ENCODE peak calls at places on chromosomes 5 and 9, in four cellular contexts. Q is H1, L is HEK293T, G is HepG2. M is an unnamed sample.

GRCh38 chr9:14846871-14847311 is 63.3 kb downstream of the FREM1 start:
- DNase-seq in L (peak), G (peak), Q (peak), M (peak)

GRCh38 chr5:173583384-173583783 is 33.1 kb downstream of the BOD1 start:
- DNase-seq in G (no peak), L (no peak), Q (no peak), M (no peak)

GRCh38 chr5:35832757-35833156 is 23.9 kb upstream of the IL7R start:
- DNase-seq in Q (no peak), G (no peak), L (no peak), M (no peak)

GRCh38 chr5:149822310-149822709 is 92.2 kb downstream of the PPARGC1B start:
- DNase-seq in G (no peak), L (no peak), Q (no peak), M (no peak)

GRCh38 chr9:130837002-130837511 is 2.0 kb downstream of the ABL1 start:
- DNase-seq in L (no peak), Q (no peak), G (peak), M (no peak)

GRCh38 chr5:41120600-41120999 is 49.5 kb upstream of the MROH2B start:
- DNase-seq in Q (no peak), L (no peak), G (no peak), M (no peak)

GRCh38 chr5:139670369-139671095 is 22.4 kb downstream of the CXXC5 start:
- DNase-seq in L (peak), Q (no peak), G (peak), M (no peak)

GRCh38 chr5:115816226-115817042 is at the start of gene CDO1:
- DNase-seq in L (peak), Q (peak), G (no peak), M (no peak)

GRCh38 chr5:133796186-133796585 is 172.2 kb downstream of the C5orf15 start:
- DNase-seq in G (no peak), Q (no peak), L (no peak), M (no peak)

GRCh38 chr5:36876965-36877666 is 547 bp downstream of the NIPBL start:
- DNase-seq in G (peak), Q (no peak), L (peak), M (no peak)

GRCh38 chr5:174337276-174338203 is 292.0 kb downstream of the NSG2 start:
- DNase-seq in Q (no peak), G (peak), L (peak), M (no peak)

GRCh38 chr9:37903581-37903830 is 421 bp downstream of the SLC25A51 start:
- DNase-seq in Q (no peak), G (no peak), L (no peak), M (no peak)

GRCh38 chr9:127937046-127937382 is 640 bp downstream of the DPM2 start:
- DNase-seq in G (no peak), L (no peak), Q (no peak), M (no peak)

GRCh38 chr9:94801685-94802084 is 75.2 kb downstream of the AOPEP start:
- DNase-seq in L (no peak), G (no peak), Q (no peak), M (no peak)

GRCh38 chr9:136628287-136628686 is 34.4 kb upstream of the EGFL7 start:
- DNase-seq in L (no peak), Q (no peak), G (no peak), M (no peak)

GRCh38 chr9:126677188-126678084 is 63.7 kb downstream of the LMX1B start:
- DNase-seq in Q (no peak), L (no peak), G (no peak), M (no peak)

GRCh38 chr5:88885043-88885442 is 2.1 kb upstream of the MEF2C start:
- DNase-seq in L (no peak), G (no peak), Q (no peak), M (no peak)
- TF ChIP-seq SUZ12 in L (no peak), G (no peak), Q (no peak), M (no peak)

DNA sequence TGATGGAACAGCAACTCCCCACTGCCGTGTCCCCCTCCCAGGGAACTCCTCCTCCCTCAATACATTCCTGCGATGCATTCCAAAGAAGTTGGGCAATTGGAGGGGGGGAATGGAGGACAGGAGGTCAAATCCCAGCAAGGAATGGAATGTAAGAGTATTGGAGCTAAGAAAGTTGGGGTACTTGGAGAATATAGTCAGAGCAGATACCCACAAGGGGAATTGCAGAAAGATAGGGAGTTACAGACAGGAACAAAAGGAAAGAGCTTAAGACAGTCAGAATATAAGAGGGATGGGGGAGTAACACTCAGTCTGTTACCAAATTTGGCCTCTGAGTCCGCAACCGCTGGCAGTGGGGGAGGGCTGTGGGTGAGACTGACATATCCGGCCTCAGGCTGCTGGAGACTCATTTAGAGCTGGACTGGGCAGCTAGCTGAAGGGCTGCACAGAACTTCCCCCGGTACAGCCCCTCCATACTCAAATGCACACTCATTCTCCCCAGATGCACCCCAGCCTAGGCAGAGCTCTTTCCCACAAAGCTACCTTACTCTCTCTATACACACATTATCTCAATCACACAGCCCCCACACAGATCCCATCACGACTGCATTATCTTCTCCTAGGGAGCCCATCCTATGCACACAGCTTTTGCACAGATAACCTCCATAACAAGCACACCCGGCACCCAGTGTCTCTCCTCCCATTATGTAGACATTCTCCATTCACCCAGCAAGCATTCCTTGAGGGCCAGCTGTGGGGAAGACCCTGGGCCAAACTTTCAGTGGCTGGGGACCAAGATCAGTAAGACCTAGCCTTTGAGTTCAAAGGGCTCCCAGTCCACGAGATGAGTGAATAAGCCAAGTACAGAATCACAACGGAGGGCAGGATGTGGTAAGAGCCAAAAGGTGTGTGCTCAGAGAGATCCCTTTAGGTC is 3.7 kb downstream of the TLN1 start:
- DNase-seq in L (no peak), G (peak), Q (no peak), M (peak)
- TF ChIP-seq SUZ12 in L (no peak), G (no peak), Q (no peak), M (no peak)

GRCh38 chr5:151038292-151038745 is 17.9 kb downstream of the GPX3 start:
- DNase-seq in G (no peak), L (no peak), Q (no peak), M (no peak)

GRCh38 chr5:151039665-151040064 is 19.3 kb downstream of the GPX3 start:
- DNase-seq in L (no peak), Q (no peak), G (no peak), M (no peak)

GRCh38 chr5:151041577-151042268 is 21.3 kb downstream of the GPX3 start:
- DNase-seq in Q (no peak), L (no peak), G (no peak), M (no peak)

GRCh38 chr5:151038801-151039238 is 18.4 kb downstream of the GPX3 start:
- DNase-seq in L (no peak), G (no peak), Q (no peak), M (no peak)

DNA sequence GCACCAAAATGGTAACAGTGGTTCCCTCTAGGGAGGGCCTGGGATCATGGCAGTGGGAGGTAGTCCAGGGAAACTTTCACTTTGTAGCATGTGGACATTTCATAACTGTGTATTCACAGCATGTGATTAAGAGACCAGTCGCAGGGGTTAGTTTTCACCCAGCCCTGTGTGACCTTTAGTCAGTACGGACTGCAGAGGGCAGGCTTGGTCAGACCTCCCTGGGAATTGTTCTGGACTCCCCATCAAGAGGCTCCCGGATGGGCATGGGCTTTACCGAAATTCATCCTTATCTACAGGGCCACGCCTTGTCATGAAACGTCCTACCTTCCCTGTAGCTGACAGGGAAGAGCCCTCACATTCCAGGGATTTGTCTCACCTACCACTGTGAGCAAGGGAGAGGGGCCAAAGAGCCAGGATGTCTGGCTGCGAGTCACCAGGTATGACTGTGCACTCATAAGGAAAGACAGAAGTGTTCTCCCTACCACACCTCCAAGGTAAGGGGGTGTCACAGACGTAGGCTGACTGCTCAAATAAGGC is 19.9 kb downstream of the GPX3 start:
- DNase-seq in G (peak), L (no peak), Q (no peak), M (no peak)
- TF ChIP-seq SUZ12 in G (no peak), L (no peak), Q (no peak), M (no peak)

GRCh38 chr9:15975101-15975778 is 422.4 kb downstream of the CCDC171 start:
- DNase-seq in L (no peak), G (no peak), Q (no peak), M (no peak)
- TF ChIP-seq SUZ12 in L (no peak), G (no peak), Q (no peak), M (no peak)

GRCh38 chr9:32551491-32552049 is 557 bp upstream of the SMIM27 start:
- DNase-seq in Q (no peak), G (peak), L (peak), M (no peak)
- TF ChIP-seq SUZ12 in Q (no peak), G (no peak), L (no peak), M (no peak)

GRCh38 chr5:175658299-175659145 is 651 bp downstream of the HRH2 start:
- DNase-seq in Q (no peak), G (no peak), L (no peak), M (no peak)
- TF ChIP-seq SUZ12 in Q (peak), G (no peak), L (no peak), M (no peak)